ENCODE peak calls at places on chromosomes 4 and X, in five cellular contexts. K, V, G, W and T are unnamed samples.

GRCh38 chr4:103802766-103803165 is 83.0 kb upstream of the TACR3 start:
- DNase-seq in W (no peak), K (no peak), G (no peak), V (peak; percentile 17), T (no peak)

GRCh38 chr4:25970691-25971427 is 56.8 kb downstream of the SMIM20 start:
- DNase-seq in V (no peak), G (no peak), K (no peak), W (no peak), T (no peak)

GRCh38 chr4:91325495-91325894 is 978.3 kb upstream of the GRID2 start:
- DNase-seq in K (peak; percentile 57), W (no peak), V (no peak), G (no peak), T (peak; percentile 0)

GRCh38 chr4:11420327-11420726 is 8.4 kb downstream of the HS3ST1 start:
- DNase-seq in V (no peak), G (peak; percentile 32), K (no peak), W (no peak), T (no peak)

GRCh38 chrX:31629195-31629594 is 557.4 kb upstream of the FTHL17 start:
- DNase-seq in G (no peak), K (no peak), W (no peak), V (no peak), T (no peak)

GRCh38 chr4:180751009-180751408 is 1492.2 kb upstream of the TENM3 start:
- DNase-seq in K (no peak), W (no peak), G (no peak), V (no peak), T (no peak)

GRCh38 chrX:10486373-10486772 is 134.0 kb downstream of the MID1 start:
- DNase-seq in G (no peak), K (no peak), W (peak; percentile 63), V (no peak), T (no peak)

GRCh38 chr4:89110541-89110985 is 770 bp upstream of the TIGD2 start:
- DNase-seq in V (no peak), K (no peak), W (peak; percentile 5), G (no peak), T (no peak)

GRCh38 chrX:135505356-135505755 is 15.1 kb upstream of the INTS6L start:
- DNase-seq in G (no peak), W (no peak), V (no peak), K (no peak), T (no peak)

GRCh38 chr4:83618431-83618830 is 82.5 kb downstream of the GPAT3 start:
- DNase-seq in K (peak; percentile 83), G (no peak), V (no peak), W (peak; percentile 68), T (peak; percentile 75)

GRCh38 chr4:174437756-174438155 is 84.5 kb downstream of the HPGD start:
- DNase-seq in G (no peak), K (no peak), V (no peak), W (no peak), T (no peak)

GRCh38 chr4:21470531-21470930 is 478.0 kb downstream of the KCNIP4 start:
- DNase-seq in W (peak; percentile 38), K (peak; percentile 17), G (no peak), V (no peak), T (no peak)

GRCh38 chr4:149752729-149753128 is 62.9 kb downstream of the IQCM start:
- DNase-seq in K (no peak), G (no peak), W (no peak), V (no peak), T (no peak)

GRCh38 chr4:88592600-88593448 is 544 bp downstream of the HERC3 start:
- DNase-seq in V (peak; percentile 84), K (no peak), G (no peak), W (peak; percentile 84), T (peak; percentile 87)

GRCh38 chr4:140743194-140743931 is 12.8 kb downstream of the TBC1D9 start:
- DNase-seq in K (no peak), V (peak; percentile 83), G (no peak), W (peak; percentile 51), T (peak; percentile 54)